ENCODE peak calls at places on chromosomes 1 and 21, in five cellular contexts. O, A, P, I and D are unnamed samples.
A peak's percentile ranks its signal among the peaks of the same experiment; 100 is the strongest.

GRCh38 chr1:12617901-12618660 is at the start of gene DHRS3:
- DNase-seq in O (peak; percentile 93), A (peak; percentile 58), P (peak; percentile 94), I (peak; percentile 74), D (peak; percentile 83)

GRCh38 chr21:43816611-43817071 is 27.3 kb downstream of the RRP1 start:
- DNase-seq in O (no peak), A (no peak), P (no peak), I (no peak), D (no peak)

GRCh38 chr1:71521655-71522264 is 440.9 kb upstream of the ZRANB2 start:
- DNase-seq in O (peak; percentile 8), A (no peak), P (peak; percentile 31), I (no peak), D (no peak)

GRCh38 chr1:155295183-155295941 is 5.9 kb downstream of the PKLR start:
- DNase-seq in O (no peak), A (no peak), P (no peak), I (no peak), D (no peak)

GRCh38 chr1:9233241-9233941 is 1.2 kb upstream of the H6PD start:
- DNase-seq in O (no peak), A (no peak), P (no peak), I (no peak), D (no peak)

GRCh38 chr1:64396817-64397216 is 73.1 kb upstream of the CACHD1 start:
- DNase-seq in O (no peak), A (no peak), P (no peak), I (no peak), D (no peak)

GRCh38 chr1:98323906-98324358 is 337.6 kb upstream of the SNX7 start:
- DNase-seq in O (peak; percentile 72), A (peak; percentile 11), P (peak; percentile 2), I (peak; percentile 42), D (peak; percentile 3)

GRCh38 chr1:163093169-163093568 is 24.0 kb downstream of the RGS4 start:
- DNase-seq in O (no peak), A (no peak), P (no peak), I (no peak), D (no peak)